ENCODE peak calls at places on chromosome 13, in seven cellular contexts. One of them, this sample, is unnamed.

GRCh38 chr13:105603283-105603682 is 932.2 kb downstream of the EFNB2 start:
- DNase-seq in AG04450: no peak
- DNase-seq in naive thymus-derived CD4-positive, alpha-beta T cell: no peak
- DNase-seq in B cell: no peak
- DNase-seq in RPMI7951: peak; percentile 26
- DNase-seq in Kasumi-1: no peak
- DNase-seq in NCI-H2081: peak; percentile 65
- DNase-seq in this sample: no peak

GRCh38 chr13:28346136-28346535 is 148.8 kb downstream of the FLT1 start:
- DNase-seq in AG04450: no peak
- DNase-seq in naive thymus-derived CD4-positive, alpha-beta T cell: no peak
- DNase-seq in B cell: no peak
- DNase-seq in RPMI7951: no peak
- DNase-seq in Kasumi-1: no peak
- DNase-seq in NCI-H2081: no peak
- DNase-seq in this sample: no peak

GRCh38 chr13:95441326-95441725 is 111.2 kb upstream of the CLDN10 start:
- DNase-seq in AG04450: no peak
- DNase-seq in naive thymus-derived CD4-positive, alpha-beta T cell: no peak
- DNase-seq in B cell: no peak
- DNase-seq in RPMI7951: no peak
- DNase-seq in Kasumi-1: no peak
- DNase-seq in NCI-H2081: no peak
- DNase-seq in this sample: no peak

GRCh38 chr13:75637101-75637774 is 1.1 kb downstream of the LMO7 start:
- DNase-seq in AG04450: no peak
- DNase-seq in naive thymus-derived CD4-positive, alpha-beta T cell: no peak
- DNase-seq in B cell: peak; percentile 5
- DNase-seq in RPMI7951: no peak
- DNase-seq in Kasumi-1: no peak
- DNase-seq in NCI-H2081: no peak
- DNase-seq in this sample: no peak

GRCh38 chr13:73096173-73097117 is 37.6 kb downstream of the KLF5 start:
- DNase-seq in AG04450: no peak
- DNase-seq in naive thymus-derived CD4-positive, alpha-beta T cell: no peak
- DNase-seq in B cell: no peak
- DNase-seq in RPMI7951: peak; percentile 17
- DNase-seq in Kasumi-1: no peak
- DNase-seq in NCI-H2081: no peak
- DNase-seq in this sample: no peak

GRCh38 chr13:24165746-24166145 is 5.2 kb downstream of the SPATA13 start:
- DNase-seq in AG04450: no peak
- DNase-seq in naive thymus-derived CD4-positive, alpha-beta T cell: no peak
- DNase-seq in B cell: no peak
- DNase-seq in RPMI7951: peak; percentile 42
- DNase-seq in Kasumi-1: no peak
- DNase-seq in NCI-H2081: no peak
- DNase-seq in this sample: no peak

GRCh38 chr13:90867336-90867683 is 480.2 kb upstream of the MIR17HG start:
- DNase-seq in AG04450: peak; percentile 7
- DNase-seq in naive thymus-derived CD4-positive, alpha-beta T cell: no peak
- DNase-seq in B cell: peak; percentile 4
- DNase-seq in RPMI7951: peak; percentile 52
- DNase-seq in Kasumi-1: peak; percentile 94
- DNase-seq in NCI-H2081: peak; percentile 78
- DNase-seq in this sample: no peak

GRCh38 chr13:36412736-36413135 is 19.6 kb upstream of the CCNA1 start:
- DNase-seq in AG04450: no peak
- DNase-seq in naive thymus-derived CD4-positive, alpha-beta T cell: no peak
- DNase-seq in B cell: no peak
- DNase-seq in RPMI7951: no peak
- DNase-seq in Kasumi-1: no peak
- DNase-seq in NCI-H2081: no peak
- DNase-seq in this sample: no peak

GRCh38 chr13:31053098-31053497 is 108.6 kb downstream of the HSPH1 start:
- DNase-seq in AG04450: no peak
- DNase-seq in naive thymus-derived CD4-positive, alpha-beta T cell: no peak
- DNase-seq in B cell: no peak
- DNase-seq in RPMI7951: peak; percentile 95
- DNase-seq in Kasumi-1: no peak
- DNase-seq in NCI-H2081: no peak
- DNase-seq in this sample: no peak

GRCh38 chr13:98488736-98489135 is 88.2 kb downstream of the STK24 start:
- DNase-seq in AG04450: no peak
- DNase-seq in naive thymus-derived CD4-positive, alpha-beta T cell: no peak
- DNase-seq in B cell: peak; percentile 28
- DNase-seq in RPMI7951: no peak
- DNase-seq in Kasumi-1: no peak
- DNase-seq in NCI-H2081: no peak
- DNase-seq in this sample: no peak

GRCh38 chr13:67515895-67516294 is 285.8 kb upstream of the PCDH9 start:
- DNase-seq in AG04450: peak; percentile 66
- DNase-seq in naive thymus-derived CD4-positive, alpha-beta T cell: no peak
- DNase-seq in B cell: no peak
- DNase-seq in RPMI7951: no peak
- DNase-seq in Kasumi-1: no peak
- DNase-seq in NCI-H2081: peak; percentile 32
- DNase-seq in this sample: no peak

GRCh38 chr13:111323950-111324651 is 3.7 kb downstream of the TEX29 start:
- DNase-seq in AG04450: no peak
- DNase-seq in naive thymus-derived CD4-positive, alpha-beta T cell: no peak
- DNase-seq in B cell: no peak
- DNase-seq in RPMI7951: no peak
- DNase-seq in Kasumi-1: peak; percentile 6
- DNase-seq in NCI-H2081: no peak
- DNase-seq in this sample: peak; percentile 42

GRCh38 chr13:102799544-102800144 is 725 bp downstream of the BIVM start:
- DNase-seq in AG04450: no peak
- DNase-seq in naive thymus-derived CD4-positive, alpha-beta T cell: no peak
- DNase-seq in B cell: no peak
- DNase-seq in RPMI7951: peak; percentile 32
- DNase-seq in Kasumi-1: no peak
- DNase-seq in NCI-H2081: no peak
- DNase-seq in this sample: peak; percentile 73

GRCh38 chr13:23201870-23202269 is 21.1 kb downstream of the SGCG start:
- DNase-seq in AG04450: no peak
- DNase-seq in naive thymus-derived CD4-positive, alpha-beta T cell: no peak
- DNase-seq in B cell: no peak
- DNase-seq in RPMI7951: no peak
- DNase-seq in Kasumi-1: no peak
- DNase-seq in NCI-H2081: no peak
- DNase-seq in this sample: no peak

GRCh38 chr13:29902632-29903305 is 52.4 kb upstream of the UBL3 start:
- DNase-seq in AG04450: no peak
- DNase-seq in naive thymus-derived CD4-positive, alpha-beta T cell: no peak
- DNase-seq in B cell: no peak
- DNase-seq in RPMI7951: no peak
- DNase-seq in Kasumi-1: no peak
- DNase-seq in NCI-H2081: no peak
- DNase-seq in this sample: no peak

GRCh38 chr13:26653310-26653709 is 95.8 kb downstream of the WASF3 start:
- DNase-seq in AG04450: no peak
- DNase-seq in naive thymus-derived CD4-positive, alpha-beta T cell: no peak
- DNase-seq in B cell: no peak
- DNase-seq in RPMI7951: peak; percentile 20
- DNase-seq in Kasumi-1: no peak
- DNase-seq in NCI-H2081: no peak
- DNase-seq in this sample: no peak

GRCh38 chr13:113862766-113863510 is 938 bp downstream of the GAS6 start:
- DNase-seq in AG04450: no peak
- DNase-seq in naive thymus-derived CD4-positive, alpha-beta T cell: no peak
- DNase-seq in B cell: peak; percentile 39
- DNase-seq in RPMI7951: peak; percentile 32
- DNase-seq in Kasumi-1: no peak
- DNase-seq in NCI-H2081: peak; percentile 33
- DNase-seq in this sample: no peak

GRCh38 chr13:36531746-36532486 is 99.6 kb downstream of the CCNA1 start:
- DNase-seq in AG04450: no peak
- DNase-seq in naive thymus-derived CD4-positive, alpha-beta T cell: no peak
- DNase-seq in B cell: no peak
- DNase-seq in RPMI7951: no peak
- DNase-seq in Kasumi-1: peak; percentile 33
- DNase-seq in NCI-H2081: no peak
- DNase-seq in this sample: no peak

GRCh38 chr13:30676672-30677071 is 58.7 kb upstream of the ALOX5AP start:
- DNase-seq in AG04450: no peak
- DNase-seq in naive thymus-derived CD4-positive, alpha-beta T cell: no peak
- DNase-seq in B cell: no peak
- DNase-seq in RPMI7951: peak; percentile 61
- DNase-seq in Kasumi-1: no peak
- DNase-seq in NCI-H2081: no peak
- DNase-seq in this sample: no peak

GRCh38 chr13:105579821-105580707 is 955.4 kb downstream of the EFNB2 start:
- DNase-seq in AG04450: no peak
- DNase-seq in naive thymus-derived CD4-positive, alpha-beta T cell: no peak
- DNase-seq in B cell: no peak
- DNase-seq in RPMI7951: no peak
- DNase-seq in Kasumi-1: no peak
- DNase-seq in NCI-H2081: no peak
- DNase-seq in this sample: no peak

GRCh38 chr13:51771418-51772104 is 32.4 kb downstream of the DHRS12 start:
- DNase-seq in AG04450: no peak
- DNase-seq in naive thymus-derived CD4-positive, alpha-beta T cell: no peak
- DNase-seq in B cell: no peak
- DNase-seq in RPMI7951: no peak
- DNase-seq in Kasumi-1: no peak
- DNase-seq in NCI-H2081: no peak
- DNase-seq in this sample: no peak

GRCh38 chr13:57345526-57345925 is 178.5 kb downstream of the PRR20E start:
- DNase-seq in AG04450: no peak
- DNase-seq in naive thymus-derived CD4-positive, alpha-beta T cell: no peak
- DNase-seq in B cell: no peak
- DNase-seq in RPMI7951: no peak
- DNase-seq in Kasumi-1: no peak
- DNase-seq in NCI-H2081: no peak
- DNase-seq in this sample: no peak

GRCh38 chr13:33467556-33467955 is 182.0 kb upstream of the STARD13 start:
- DNase-seq in AG04450: no peak
- DNase-seq in naive thymus-derived CD4-positive, alpha-beta T cell: no peak
- DNase-seq in B cell: no peak
- DNase-seq in RPMI7951: no peak
- DNase-seq in Kasumi-1: no peak
- DNase-seq in NCI-H2081: no peak
- DNase-seq in this sample: no peak

GRCh38 chr13:98445340-98446233 is 131.3 kb downstream of the STK24 start:
- DNase-seq in AG04450: no peak
- DNase-seq in naive thymus-derived CD4-positive, alpha-beta T cell: peak; percentile 59
- DNase-seq in B cell: peak; percentile 85
- DNase-seq in RPMI7951: peak; percentile 40
- DNase-seq in Kasumi-1: peak; percentile 66
- DNase-seq in NCI-H2081: peak; percentile 47
- DNase-seq in this sample: peak; percentile 71

GRCh38 chr13:54312885-54313284 is 1284.3 kb downstream of the OLFM4 start:
- DNase-seq in AG04450: no peak
- DNase-seq in naive thymus-derived CD4-positive, alpha-beta T cell: no peak
- DNase-seq in B cell: no peak
- DNase-seq in RPMI7951: no peak
- DNase-seq in Kasumi-1: no peak
- DNase-seq in NCI-H2081: no peak
- DNase-seq in this sample: no peak

GRCh38 chr13:57740719-57741118 is 109.2 kb downstream of the PCDH17 start:
- DNase-seq in AG04450: no peak
- DNase-seq in naive thymus-derived CD4-positive, alpha-beta T cell: no peak
- DNase-seq in B cell: no peak
- DNase-seq in RPMI7951: no peak
- DNase-seq in Kasumi-1: no peak
- DNase-seq in NCI-H2081: no peak
- DNase-seq in this sample: no peak

GRCh38 chr13:36758345-36758744 is 60.7 kb upstream of the RFXAP start:
- DNase-seq in AG04450: no peak
- DNase-seq in naive thymus-derived CD4-positive, alpha-beta T cell: no peak
- DNase-seq in B cell: no peak
- DNase-seq in RPMI7951: no peak
- DNase-seq in Kasumi-1: no peak
- DNase-seq in NCI-H2081: peak; percentile 50
- DNase-seq in this sample: no peak